ENCODE peak calls at places on chromosomes 5 and 9, in five cellular contexts. One of them, this sample, is unnamed.

GRCh38 chr5:141512390-141513020 is 23.6 kb downstream of the PCDHGC5 start:
- DNase-seq in neuronal stem cell: peak; percentile 65
- DNase-seq in IMR-90: peak; percentile 54
- DNase-seq in mesendoderm: peak; percentile 97
- DNase-seq in H1: peak; percentile 99
- DNase-seq in this sample: peak; percentile 65

GRCh38 chr9:137423810-137424291 is 658 bp downstream of the NOXA1 start:
- DNase-seq in IMR-90: no peak
- DNase-seq in mesendoderm: no peak
- DNase-seq in neuronal stem cell: no peak
- DNase-seq in H1: no peak
- DNase-seq in this sample: no peak

GRCh38 chr5:56167522-56167921 is 65.6 kb downstream of the ANKRD55 start:
- DNase-seq in IMR-90: peak; percentile 81
- DNase-seq in H1: no peak
- DNase-seq in mesendoderm: no peak
- DNase-seq in neuronal stem cell: no peak
- DNase-seq in this sample: peak; percentile 66

GRCh38 chr9:129640086-129640870 is 1.7 kb downstream of the ASB6 start:
- DNase-seq in mesendoderm: no peak
- DNase-seq in neuronal stem cell: no peak
- DNase-seq in IMR-90: peak; percentile 39
- DNase-seq in H1: no peak
- DNase-seq in this sample: peak; percentile 37

GRCh38 chr9:8660383-8660782 is 860.8 kb upstream of the DMAC1 start:
- DNase-seq in IMR-90: no peak
- DNase-seq in neuronal stem cell: no peak
- DNase-seq in H1: no peak
- DNase-seq in mesendoderm: no peak
- DNase-seq in this sample: peak; percentile 41

GRCh38 chr5:132098151-132098594 is 24.6 kb downstream of the CSF2 start:
- DNase-seq in mesendoderm: no peak
- DNase-seq in H1: no peak
- DNase-seq in neuronal stem cell: no peak
- DNase-seq in IMR-90: peak; percentile 74
- DNase-seq in this sample: no peak

GRCh38 chr5:178069909-178070308 is 43.4 kb upstream of the N4BP3 start:
- DNase-seq in mesendoderm: peak; percentile 79
- DNase-seq in neuronal stem cell: no peak
- DNase-seq in IMR-90: peak; percentile 26
- DNase-seq in H1: peak; percentile 83
- DNase-seq in this sample: peak; percentile 41

GRCh38 chr9:33921967-33922895 is 105.3 kb downstream of the UBE2R2 start:
- DNase-seq in IMR-90: no peak
- DNase-seq in H1: peak; percentile 78
- DNase-seq in mesendoderm: peak; percentile 72
- DNase-seq in neuronal stem cell: no peak
- DNase-seq in this sample: peak; percentile 33

GRCh38 chr5:133242221-133242835 is 190.5 kb downstream of the HSPA4 start:
- DNase-seq in IMR-90: no peak
- DNase-seq in H1: no peak
- DNase-seq in mesendoderm: no peak
- DNase-seq in neuronal stem cell: no peak
- DNase-seq in this sample: no peak

GRCh38 chr5:95864456-95864855 is 41.9 kb upstream of the GLRX start:
- DNase-seq in H1: no peak
- DNase-seq in IMR-90: no peak
- DNase-seq in mesendoderm: no peak
- DNase-seq in neuronal stem cell: no peak
- DNase-seq in this sample: peak; percentile 20

GRCh38 chr9:23438299-23438907 is 387.6 kb downstream of the ELAVL2 start:
- DNase-seq in mesendoderm: no peak
- DNase-seq in H1: no peak
- DNase-seq in IMR-90: no peak
- DNase-seq in neuronal stem cell: no peak
- DNase-seq in this sample: no peak

GRCh38 chr9:114046876-114047275 is 31.2 kb downstream of the AMBP start:
- DNase-seq in mesendoderm: no peak
- DNase-seq in IMR-90: peak; percentile 52
- DNase-seq in H1: no peak
- DNase-seq in neuronal stem cell: no peak
- DNase-seq in this sample: peak; percentile 65

GRCh38 chr5:173689713-173690360 is 73.4 kb upstream of the BOD1 start:
- DNase-seq in mesendoderm: no peak
- DNase-seq in neuronal stem cell: no peak
- DNase-seq in IMR-90: no peak
- DNase-seq in H1: no peak
- DNase-seq in this sample: no peak
- H3K27ac ChIP-seq in mesendoderm: no peak overlapping the region
- H3K27ac ChIP-seq in neuronal stem cell: no peak overlapping the region
- H3K27ac ChIP-seq in IMR-90: no peak overlapping the region
- H3K27ac ChIP-seq in H1: no peak overlapping the region
- H3K27ac ChIP-seq in this sample: peak overlapping the region; percentile 88

DNA sequence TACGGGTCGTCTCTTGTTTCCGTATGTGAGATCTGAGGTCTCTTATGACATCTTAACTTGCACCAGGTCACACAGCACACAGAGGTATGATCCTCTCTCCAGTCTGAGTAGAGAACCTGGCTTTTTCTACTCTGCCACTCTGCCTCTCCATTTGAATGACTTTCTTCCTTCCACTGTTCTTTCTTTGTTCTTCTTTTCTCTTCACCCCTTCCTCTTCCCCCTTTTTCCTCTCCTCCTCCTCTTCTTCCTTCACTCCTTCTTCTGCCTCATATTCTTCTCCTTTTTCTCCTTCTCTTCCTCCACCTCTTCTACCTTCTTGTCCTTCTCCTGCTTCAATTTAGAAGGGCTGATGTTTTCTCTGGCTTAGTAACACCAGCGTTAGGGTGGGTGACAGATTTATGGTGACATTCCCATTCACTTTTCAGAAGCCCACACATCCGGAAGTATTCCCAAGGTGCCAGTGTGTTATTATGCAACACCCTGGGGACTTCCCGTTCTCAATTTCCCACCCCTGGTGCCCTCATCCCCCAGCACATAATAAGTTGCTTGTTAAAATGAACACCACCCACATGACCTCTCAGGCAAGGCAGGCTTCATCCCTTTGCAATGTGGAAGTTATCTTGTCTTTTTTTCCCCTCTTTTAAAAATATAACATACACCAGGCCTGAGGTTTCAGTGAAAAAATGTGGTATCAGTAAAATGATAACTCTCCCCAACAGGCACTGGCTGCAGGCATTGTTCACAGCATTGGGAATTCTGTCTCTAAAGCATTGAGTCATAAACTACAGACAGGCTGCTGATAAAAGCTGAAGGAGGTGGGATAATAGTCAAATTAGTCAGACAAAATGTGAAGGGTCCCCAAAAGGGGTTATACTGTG is 122.1 kb downstream of the PAPPA start:
- DNase-seq in IMR-90: peak; percentile 71
- DNase-seq in H1: no peak
- DNase-seq in mesendoderm: peak; percentile 25
- DNase-seq in neuronal stem cell: no peak
- DNase-seq in this sample: peak; percentile 68
- H2BK15ac ChIP-seq in IMR-90: no peak overlapping the region
- H2BK15ac ChIP-seq in H1: peak overlapping the region; percentile 14
- H2BK15ac ChIP-seq in mesendoderm: no peak overlapping the region
- H2BK15ac ChIP-seq in neuronal stem cell: no peak overlapping the region
- H2BK15ac ChIP-seq in this sample: no peak overlapping the region

DNA sequence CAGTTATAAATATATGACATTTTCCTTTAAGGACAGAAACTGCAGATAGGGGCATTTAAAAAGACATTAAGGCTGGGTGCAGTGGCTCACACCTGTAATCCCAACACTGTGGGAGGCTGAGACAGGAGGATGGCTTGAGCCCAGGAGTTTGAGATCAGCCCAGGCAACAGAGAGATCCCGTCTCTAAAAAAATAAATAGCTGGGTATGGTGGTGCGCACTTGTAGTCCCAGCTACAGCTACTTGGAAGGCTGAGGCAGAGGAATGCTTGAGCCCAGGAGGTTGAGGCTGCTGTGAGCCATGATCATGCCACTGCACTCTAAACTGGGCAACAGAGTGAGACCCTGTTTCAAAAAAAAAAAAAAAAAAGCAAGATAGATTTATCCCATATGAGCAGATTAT is 63.6 kb downstream of the CSNK1A1 start:
- DNase-seq in H1: peak; percentile 19
- DNase-seq in neuronal stem cell: no peak
- DNase-seq in mesendoderm: no peak
- DNase-seq in IMR-90: no peak
- DNase-seq in this sample: no peak
- H3K27ac ChIP-seq in H1: no peak overlapping the region
- H3K27ac ChIP-seq in neuronal stem cell: no peak overlapping the region
- H3K27ac ChIP-seq in mesendoderm: no peak overlapping the region
- H3K27ac ChIP-seq in IMR-90: peak overlapping the region; percentile 84
- H3K27ac ChIP-seq in this sample: peak overlapping the region; percentile 88

DNA sequence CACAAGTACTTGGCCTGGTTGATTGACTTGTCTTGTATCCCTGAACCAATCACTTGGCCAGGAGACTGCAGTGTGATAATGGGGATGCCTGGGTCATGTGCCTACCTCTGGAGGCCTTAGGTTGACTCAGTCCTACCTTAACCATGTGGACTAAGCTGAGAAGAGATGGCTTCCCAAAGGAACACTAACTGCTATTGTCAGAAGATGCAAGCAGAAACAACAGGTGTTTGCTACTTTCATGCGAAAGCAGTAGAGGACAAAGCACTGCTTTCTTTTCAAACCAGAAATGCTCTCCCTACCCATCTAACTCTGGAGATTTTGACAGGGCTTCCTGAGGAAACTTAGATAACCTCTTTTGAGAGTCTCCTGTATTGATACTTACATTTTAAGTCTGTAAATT is 22.9 kb downstream of the CDK7 start:
- DNase-seq in IMR-90: no peak
- DNase-seq in neuronal stem cell: no peak
- DNase-seq in mesendoderm: no peak
- DNase-seq in H1: no peak
- DNase-seq in this sample: no peak
- H2BK15ac ChIP-seq in IMR-90: no peak overlapping the region
- H2BK15ac ChIP-seq in neuronal stem cell: no peak overlapping the region
- H2BK15ac ChIP-seq in mesendoderm: no peak overlapping the region
- H2BK15ac ChIP-seq in H1: no peak overlapping the region
- H2BK15ac ChIP-seq in this sample: no peak overlapping the region

DNA sequence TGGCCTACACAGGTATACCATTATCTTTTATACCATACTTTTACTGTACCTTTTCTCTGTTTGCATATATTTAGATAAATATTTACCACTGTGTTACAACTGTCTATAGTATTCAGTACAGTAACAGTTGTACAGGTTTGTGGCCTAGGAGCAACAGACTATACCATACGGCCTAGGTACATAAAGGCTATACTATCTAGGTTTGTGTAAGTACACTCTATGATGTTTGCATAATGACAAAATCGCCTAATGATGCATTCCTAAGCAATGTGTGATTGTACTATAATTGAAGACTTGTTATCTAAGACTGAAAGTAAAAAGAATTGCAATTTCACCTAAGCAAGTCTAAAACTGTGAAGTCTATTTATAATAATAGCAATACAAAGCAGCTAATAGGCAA is 3.9 kb downstream of the C9orf72 start:
- DNase-seq in H1: no peak
- DNase-seq in mesendoderm: no peak
- DNase-seq in neuronal stem cell: no peak
- DNase-seq in IMR-90: no peak
- DNase-seq in this sample: no peak
- H3K27ac ChIP-seq in H1: no peak overlapping the region
- H3K27ac ChIP-seq in mesendoderm: no peak overlapping the region
- H3K27ac ChIP-seq in neuronal stem cell: no peak overlapping the region
- H3K27ac ChIP-seq in IMR-90: no peak overlapping the region
- H3K27ac ChIP-seq in this sample: no peak overlapping the region

DNA sequence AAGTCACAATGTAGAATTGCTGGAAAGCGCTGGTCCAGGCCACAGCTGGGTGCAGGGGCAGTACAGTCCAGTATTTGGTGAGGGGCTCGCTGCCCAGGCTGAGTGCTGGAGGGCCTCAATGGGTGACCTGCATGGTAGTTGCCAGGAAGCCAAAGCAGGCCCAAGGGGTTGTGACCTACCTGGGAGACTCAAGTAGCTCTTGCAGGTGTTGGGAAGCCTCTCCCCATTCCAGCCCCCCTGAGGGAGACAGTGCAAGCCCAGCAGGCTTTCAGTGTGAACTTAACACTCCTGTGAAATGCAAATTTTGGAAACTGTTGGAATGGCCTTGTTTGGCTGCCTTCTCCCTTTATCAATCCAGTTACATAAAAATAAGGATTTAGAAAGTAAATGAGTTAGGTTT is 13.9 kb downstream of the KDM4C start:
- DNase-seq in neuronal stem cell: no peak
- DNase-seq in IMR-90: no peak
- DNase-seq in mesendoderm: peak; percentile 57
- DNase-seq in H1: peak; percentile 69
- DNase-seq in this sample: no peak
- H2BK15ac ChIP-seq in neuronal stem cell: no peak overlapping the region
- H2BK15ac ChIP-seq in IMR-90: no peak overlapping the region
- H2BK15ac ChIP-seq in mesendoderm: no peak overlapping the region
- H2BK15ac ChIP-seq in H1: no peak overlapping the region
- H2BK15ac ChIP-seq in this sample: no peak overlapping the region

GRCh38 chr9:107261106-107261505 is 22.0 kb upstream of the RAD23B start:
- DNase-seq in IMR-90: no peak
- DNase-seq in H1: no peak
- DNase-seq in mesendoderm: no peak
- DNase-seq in neuronal stem cell: no peak
- DNase-seq in this sample: no peak

GRCh38 chr9:107263289-107263688 is 19.8 kb upstream of the RAD23B start:
- DNase-seq in mesendoderm: no peak
- DNase-seq in H1: no peak
- DNase-seq in neuronal stem cell: no peak
- DNase-seq in IMR-90: no peak
- DNase-seq in this sample: no peak

GRCh38 chr9:107258919-107259318 is 24.2 kb upstream of the RAD23B start:
- DNase-seq in IMR-90: no peak
- DNase-seq in neuronal stem cell: no peak
- DNase-seq in H1: no peak
- DNase-seq in mesendoderm: no peak
- DNase-seq in this sample: no peak

DNA sequence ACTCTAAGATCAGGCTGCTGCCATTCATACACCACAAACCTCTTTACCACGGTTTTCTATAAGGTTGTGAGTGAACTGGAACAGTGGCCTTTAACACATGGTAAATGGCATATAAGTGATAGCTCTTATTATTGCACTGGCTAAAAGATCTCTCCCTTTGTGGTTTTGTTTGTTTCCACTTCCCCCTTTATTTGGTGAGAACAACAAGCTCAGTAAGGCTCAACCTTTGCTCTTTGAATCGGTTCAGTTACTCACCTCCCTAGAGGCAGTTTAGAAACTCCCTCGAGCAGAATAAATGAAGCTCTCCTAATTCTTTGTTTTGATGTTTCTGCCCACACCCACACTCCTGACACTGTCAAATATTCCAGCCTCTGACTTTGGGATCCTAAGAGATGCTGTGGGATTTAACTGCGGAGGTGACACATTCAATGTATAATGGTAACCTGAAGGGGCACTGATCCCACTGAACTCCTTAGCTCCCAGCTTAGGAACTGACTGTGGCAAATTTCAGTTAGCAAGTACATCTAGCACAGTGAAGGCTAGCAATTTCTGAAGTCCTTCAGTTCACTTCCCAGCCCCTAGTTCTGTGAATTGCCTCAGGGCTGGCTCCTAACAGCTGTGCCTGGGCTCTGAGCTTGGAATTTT is 22.5 kb upstream of the RAD23B start:
- DNase-seq in mesendoderm: no peak
- DNase-seq in neuronal stem cell: peak; percentile 49
- DNase-seq in IMR-90: no peak
- DNase-seq in H1: no peak
- DNase-seq in this sample: no peak
- H3K27ac ChIP-seq in mesendoderm: no peak overlapping the region
- H3K27ac ChIP-seq in neuronal stem cell: no peak overlapping the region
- H3K27ac ChIP-seq in IMR-90: no peak overlapping the region
- H3K27ac ChIP-seq in H1: no peak overlapping the region
- H3K27ac ChIP-seq in this sample: no peak overlapping the region

This sample was measured in mesenchymal stem cell.